ENCODE peak calls at places on chromosomes 4 and X, in seven cellular contexts. U is psoas muscle; O is activated CD4-positive, alpha-beta T cell treated with anti-CD3 and anti-CD28 coated beads, Interleukin-2, amount 50 U/mL, for 48 hours; M is Jurkat, Clone E6-1; V is AG10803; D is foreskin keratinocyte; I is HFF-Myc. C is an unnamed sample.

GRCh38 chr4:71694946-71695345 is 88.9 kb downstream of the GC start:
- DNase-seq in U (no peak), O (no peak), M (no peak), V (peak; percentile 61), D (no peak), I (no peak), C (no peak)

GRCh38 chr4:185332575-185333464 is 62.9 kb downstream of the LRP2BP start:
- DNase-seq in U (no peak), O (no peak), M (no peak), V (no peak), D (no peak), I (no peak), C (no peak)

GRCh38 chr4:112284662-112285411 is 867 bp downstream of the TIFA start:
- DNase-seq in U (no peak), O (peak; percentile 28), M (no peak), V (peak; percentile 41), D (no peak), I (no peak), C (no peak)

GRCh38 chrX:83469551-83469950 is 38.5 kb upstream of the POU3F4 start:
- DNase-seq in U (no peak), O (peak; percentile 6), M (peak; percentile 14), V (no peak), D (no peak), I (no peak), C (no peak)

GRCh38 chr4:87553182-87553581 is 24.0 kb upstream of the SPARCL1 start:
- DNase-seq in U (no peak), O (no peak), M (no peak), V (no peak), D (no peak), I (no peak), C (no peak)

GRCh38 chrX:76796311-76796710 is 368.8 kb downstream of the MAGEE1 start:
- DNase-seq in U (no peak), O (no peak), M (no peak), V (no peak), D (no peak), I (no peak), C (no peak)

GRCh38 chr4:112765317-112765989 is 128.5 kb downstream of the LARP7 start:
- DNase-seq in U (no peak), O (no peak), M (peak; percentile 29), V (no peak), D (no peak), I (no peak), C (no peak)

GRCh38 chrX:135740683-135741149 is 27.3 kb downstream of the CT45A3 start:
- DNase-seq in U (no peak), O (peak; percentile 66), M (peak; percentile 25), V (no peak), D (no peak), I (no peak), C (peak; percentile 4)

GRCh38 chr4:3745886-3746656 is 20.1 kb upstream of the ADRA2C start:
- DNase-seq in U (no peak), O (no peak), M (no peak), V (no peak), D (no peak), I (no peak), C (peak; percentile 14)

GRCh38 chrX:153333271-153333670 is 682 bp upstream of the ZNF275 start:
- DNase-seq in U (no peak), O (no peak), M (no peak), V (peak; percentile 80), D (peak; percentile 26), I (no peak), C (no peak)